ENCODE peak calls at places on chromosomes 5 and 9, in six cellular contexts. Q is neural progenitor cell, N is PC-9, I is IMR-90, F is MM.1S, T is HepG2. W is an unnamed sample. For H3K9me3, the result is how much of the 10 kb centered on the place peaks cover.

GRCh38 chr9:116935149-116935897 is 248.2 kb downstream of the TRIM32 start:
- DNase-seq in I (no peak), F (no peak), N (no peak), Q (no peak), T (no peak), W (no peak)

GRCh38 chr5:113212244-113212920 is 222.4 kb downstream of the TSSK1B start:
- DNase-seq in I (peak), N (peak), Q (no peak), T (no peak), F (no peak), W (no peak)

GRCh38 chr5:122067330-122067885 is 10.7 kb downstream of the LOX start:
- DNase-seq in I (no peak), T (no peak), N (no peak), Q (no peak), F (no peak), W (peak)

GRCh38 chr9:131361202-131361833 is 32.6 kb upstream of the PRRC2B start:
- DNase-seq in F (no peak), Q (no peak), N (peak), I (no peak), T (no peak), W (no peak)

GRCh38 chr5:31854181-31854624 is 215.3 kb downstream of the PDZD2 start:
- DNase-seq in T (no peak), N (no peak), F (no peak), I (peak), Q (peak), W (peak)

GRCh38 chr5:32916648-32917047 is 205.5 kb downstream of the NPR3 start:
- DNase-seq in N (peak), Q (peak), F (peak), T (peak), I (peak), W (peak)

GRCh38 chr9:37421914-37422288 is 595 bp upstream of the GRHPR start:
- DNase-seq in N (peak), I (no peak), T (no peak), F (no peak), Q (no peak), W (no peak)

GRCh38 chr5:67941750-67942450 is 273.7 kb upstream of the PIK3R1 start:
- DNase-seq in T (no peak), F (no peak), N (no peak), Q (no peak), I (no peak), W (no peak)

GRCh38 chr9:137163805-137164204 is 6.0 kb downstream of the LRRC26 start:
- DNase-seq in T (no peak), Q (no peak), I (no peak), N (no peak), F (no peak), W (no peak)

GRCh38 chr9:21523021-21524014 is 41.2 kb upstream of the IFNE start:
- DNase-seq in F (no peak), T (no peak), I (no peak), Q (no peak), N (no peak), W (no peak)
- H3K9me3 ChIP-seq in F (under half), T (under half), I (under half), Q (under half), N (under half), W (under half)

GRCh38 chr5:109411627-109412026 is 1.9 kb upstream of the PJA2 start:
- DNase-seq in T (no peak), Q (no peak), I (peak), F (peak), N (no peak), W (peak)
- H3K4me2 ChIP-seq in T (no peak), Q (peak), I (peak), F (peak), N (peak), W (peak)

DNA sequence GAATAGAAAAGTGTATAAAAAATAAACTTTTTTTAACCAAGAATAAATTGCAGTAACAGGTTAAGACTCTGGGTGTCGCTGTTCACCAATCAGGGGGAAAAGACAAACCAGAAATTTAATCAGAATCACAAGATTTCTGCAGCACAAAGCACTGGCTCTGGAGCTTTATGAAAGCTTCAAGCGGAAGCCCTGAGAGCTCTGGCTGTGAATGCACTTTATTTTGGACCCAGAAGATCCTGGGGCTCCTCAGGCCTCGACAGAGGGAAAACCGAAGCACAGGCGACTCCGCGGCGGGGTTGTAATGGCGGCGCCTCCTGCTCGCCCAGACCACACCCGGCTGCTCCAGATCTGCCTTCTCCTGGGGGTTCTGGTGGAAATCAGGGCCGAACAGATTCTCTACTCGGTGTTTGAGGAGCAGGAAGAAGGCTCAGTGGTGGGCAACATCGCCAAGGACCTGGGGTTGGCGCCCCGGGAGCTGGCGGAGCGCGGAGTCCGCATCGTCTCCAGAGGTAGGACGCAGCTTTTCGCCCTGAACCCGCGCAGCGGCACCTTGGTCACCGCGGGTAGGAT is at the start of gene PCDHGA4:
- DNase-seq in N (no peak), I (peak), F (no peak), Q (no peak), T (no peak), W (no peak)
- TF ChIP-seq CTCF in N (peak), I (peak), F (peak), Q (peak), T (peak), W (peak)

DNA sequence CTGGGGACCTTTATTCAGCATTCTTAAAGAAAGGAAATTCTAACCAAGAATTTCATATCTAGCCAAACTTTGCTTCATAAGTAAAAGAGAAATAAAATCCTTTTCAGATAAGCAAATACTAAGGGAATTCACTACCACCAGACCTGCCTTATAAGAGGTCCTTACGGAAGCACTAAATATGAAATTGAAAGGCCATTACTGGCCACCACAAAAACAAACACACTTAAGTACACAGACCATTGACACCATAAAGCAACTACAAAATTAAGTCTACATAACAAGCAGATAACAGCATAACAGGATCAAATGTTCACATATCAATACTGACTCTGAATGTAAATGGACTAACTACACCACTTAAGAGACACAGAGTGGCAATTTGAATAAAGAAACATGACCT is 361.4 kb upstream of the POU5F2 start:
- DNase-seq in I (no peak), T (no peak), Q (no peak), F (no peak), N (no peak), W (no peak)
- H3K9me3 ChIP-seq in I (under half), T (under half), Q (under half), F (under half), N (under half), W (under half)

GRCh38 chr9:97983524-97984187 is 515 bp downstream of the ANP32B start:
- DNase-seq in T (no peak), Q (peak), I (peak), N (peak), F (peak), W (peak)

GRCh38 chr9:97987490-97987889 is 4.3 kb downstream of the ANP32B start:
- DNase-seq in Q (no peak), N (no peak), I (no peak), F (no peak), T (no peak), W (no peak)

GRCh38 chr9:97986466-97986865 is 3.3 kb downstream of the ANP32B start:
- DNase-seq in N (no peak), F (no peak), T (no peak), I (no peak), Q (no peak), W (no peak)

GRCh38 chr9:97984188-97985057 is 1.3 kb downstream of the ANP32B start:
- DNase-seq in Q (peak), T (peak), I (peak), N (peak), F (peak), W (peak)

GRCh38 chr9:97985058-97985861 is 2.1 kb downstream of the ANP32B start:
- DNase-seq in Q (peak), N (no peak), I (peak), T (no peak), F (peak), W (peak)
- H3K4me2 ChIP-seq in Q (peak), N (peak), I (peak), T (peak), F (peak), W (peak)

W was measured in PC-3.